ENCODE peak calls at places on chromosomes 3 and 15, in four cellular contexts. One of them, this sample, is unnamed.

GRCh38 chr15:67359431-67360082 is 105.0 kb downstream of the IQCH start:
- DNase-seq in IMR-90: no peak
- DNase-seq in mesendoderm: no peak
- DNase-seq in H1: no peak
- DNase-seq in this sample: no peak

GRCh38 chr3:179156775-179157174 is 8.6 kb downstream of the PIK3CA start:
- DNase-seq in IMR-90: no peak
- DNase-seq in mesendoderm: no peak
- DNase-seq in H1: no peak
- DNase-seq in this sample: no peak

GRCh38 chr3:115576325-115576724 is 47.0 kb upstream of the GAP43 start:
- DNase-seq in IMR-90: no peak
- DNase-seq in mesendoderm: peak
- DNase-seq in H1: no peak
- DNase-seq in this sample: no peak

GRCh38 chr3:30644615-30645014 is 38.2 kb downstream of the TGFBR2 start:
- DNase-seq in IMR-90: peak
- DNase-seq in mesendoderm: no peak
- DNase-seq in H1: no peak
- DNase-seq in this sample: no peak

GRCh38 chr3:140499114-140499757 is 178.6 kb upstream of the TRIM42 start:
- DNase-seq in IMR-90: no peak
- DNase-seq in mesendoderm: peak
- DNase-seq in H1: no peak
- DNase-seq in this sample: no peak

GRCh38 chr3:179069762-179070390 is 1.7 kb downstream of the ZMAT3 start:
- DNase-seq in IMR-90: peak
- DNase-seq in mesendoderm: no peak
- DNase-seq in H1: no peak
- DNase-seq in this sample: no peak

GRCh38 chr3:45547764-45548683 is 46.5 kb upstream of the LIMD1 start:
- DNase-seq in IMR-90: no peak
- DNase-seq in mesendoderm: no peak
- DNase-seq in H1: no peak
- DNase-seq in this sample: no peak

GRCh38 chr3:112293368-112294321 is at the start of gene SLC9C1:
- DNase-seq in IMR-90: peak
- DNase-seq in mesendoderm: peak
- DNase-seq in H1: no peak
- DNase-seq in this sample: peak

GRCh38 chr15:78035319-78035718 is 42.2 kb downstream of the TBC1D2B start:
- DNase-seq in IMR-90: no peak
- DNase-seq in mesendoderm: no peak
- DNase-seq in H1: no peak
- DNase-seq in this sample: no peak

GRCh38 chr3:5296362-5296761 is 108.9 kb downstream of the EDEM1 start:
- DNase-seq in IMR-90: no peak
- DNase-seq in mesendoderm: no peak
- DNase-seq in H1: no peak
- DNase-seq in this sample: no peak

GRCh38 chr3:164418426-164418825 is 659.9 kb downstream of the SI start:
- DNase-seq in IMR-90: no peak
- DNase-seq in mesendoderm: no peak
- DNase-seq in H1: no peak
- DNase-seq in this sample: no peak

GRCh38 chr15:42456539-42456938 is 34.4 kb downstream of the ZNF106 start:
- DNase-seq in IMR-90: no peak
- DNase-seq in mesendoderm: no peak
- DNase-seq in H1: no peak
- DNase-seq in this sample: no peak

GRCh38 chr3:32297366-32297765 is 58.9 kb downstream of the CMTM8 start:
- DNase-seq in IMR-90: no peak
- DNase-seq in mesendoderm: no peak
- DNase-seq in H1: no peak
- DNase-seq in this sample: no peak

GRCh38 chr3:45786801-45787495 is 9.4 kb downstream of the SLC6A20 start:
- DNase-seq in IMR-90: no peak
- DNase-seq in mesendoderm: no peak
- DNase-seq in H1: no peak
- DNase-seq in this sample: no peak

GRCh38 chr15:39209548-39210211 is 371.2 kb upstream of the THBS1 start:
- DNase-seq in IMR-90: no peak
- DNase-seq in mesendoderm: no peak
- DNase-seq in H1: no peak
- DNase-seq in this sample: no peak

GRCh38 chr3:172981407-172981983 is 159.5 kb downstream of the SPATA16 start:
- DNase-seq in IMR-90: no peak
- DNase-seq in mesendoderm: no peak
- DNase-seq in H1: no peak
- DNase-seq in this sample: no peak

GRCh38 chr3:71652786-71653419 is 69.4 kb upstream of the FOXP1 start:
- DNase-seq in IMR-90: peak
- DNase-seq in mesendoderm: peak
- DNase-seq in H1: no peak
- DNase-seq in this sample: no peak

GRCh38 chr15:75545066-75545465 is 34.0 kb downstream of the PTPN9 start:
- DNase-seq in IMR-90: no peak
- DNase-seq in mesendoderm: no peak
- DNase-seq in H1: no peak
- DNase-seq in this sample: no peak

GRCh38 chr15:78047631-78048409 is 29.7 kb downstream of the TBC1D2B start:
- DNase-seq in IMR-90: peak
- DNase-seq in mesendoderm: no peak
- DNase-seq in H1: no peak
- DNase-seq in this sample: no peak

GRCh38 chr3:171455603-171456550 is 4.3 kb downstream of the TNIK start:
- DNase-seq in IMR-90: no peak
- DNase-seq in mesendoderm: no peak
- DNase-seq in H1: no peak
- DNase-seq in this sample: no peak

GRCh38 chr3:195077611-195078540 is 193.1 kb downstream of the XXYLT1 start:
- DNase-seq in IMR-90: no peak
- DNase-seq in mesendoderm: no peak
- DNase-seq in H1: no peak
- DNase-seq in this sample: no peak

GRCh38 chr3:120410541-120410940 is 40.3 kb downstream of the FSTL1 start:
- DNase-seq in IMR-90: no peak
- DNase-seq in mesendoderm: no peak
- DNase-seq in H1: no peak
- DNase-seq in this sample: no peak

GRCh38 chr15:93989611-93990010 is 241.8 kb upstream of the MCTP2 start:
- DNase-seq in IMR-90: no peak
- DNase-seq in mesendoderm: no peak
- DNase-seq in H1: no peak
- DNase-seq in this sample: no peak

DNA sequence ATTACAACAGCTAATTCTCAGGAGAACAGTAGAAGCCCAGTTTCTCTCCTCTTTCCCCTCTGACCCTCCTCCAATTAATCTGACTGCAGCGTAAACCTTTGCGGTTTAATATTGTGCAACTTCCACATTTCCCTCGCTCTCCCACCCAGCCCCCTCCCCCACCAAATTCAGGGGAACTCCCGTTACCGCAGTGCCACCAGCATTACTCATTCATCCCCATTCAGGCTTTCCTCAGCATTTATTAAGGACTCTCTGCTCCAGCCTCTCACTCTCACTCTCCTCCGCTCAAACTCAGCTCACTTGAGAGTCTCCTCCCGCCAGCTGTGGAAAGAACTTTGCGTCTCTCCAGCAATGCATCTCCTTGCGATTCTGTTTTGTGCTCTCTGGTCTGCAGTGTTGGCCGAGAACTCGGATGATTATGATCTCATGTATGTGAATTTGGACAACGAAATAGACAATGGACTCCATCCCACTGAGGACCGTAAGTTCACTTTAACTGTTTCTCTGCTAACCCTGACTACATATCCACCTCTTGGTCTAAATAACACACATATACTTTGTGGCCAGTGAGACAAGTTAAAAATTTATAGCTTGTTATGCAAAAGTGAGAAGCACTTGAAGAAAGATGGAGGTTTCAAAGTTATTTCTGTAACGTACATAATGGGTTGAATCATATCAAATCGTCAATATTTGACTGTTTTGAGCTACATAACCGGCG is at the start of gene PTX3:
- DNase-seq in IMR-90: peak
- DNase-seq in mesendoderm: peak
- DNase-seq in H1: no peak
- DNase-seq in this sample: peak
- H2BK120ac ChIP-seq in IMR-90: peak
- H2BK120ac ChIP-seq in mesendoderm: no peak
- H2BK120ac ChIP-seq in H1: peak
- H2BK120ac ChIP-seq in this sample: no peak

GRCh38 chr3:155847993-155848392 is 6.2 kb downstream of the SLC33A1 start:
- DNase-seq in IMR-90: no peak
- DNase-seq in mesendoderm: no peak
- DNase-seq in H1: no peak
- DNase-seq in this sample: no peak

GRCh38 chr3:155846119-155846518 is 8.1 kb downstream of the SLC33A1 start:
- DNase-seq in IMR-90: no peak
- DNase-seq in mesendoderm: no peak
- DNase-seq in H1: no peak
- DNase-seq in this sample: no peak

GRCh38 chr3:155843569-155843968 is 10.7 kb downstream of the SLC33A1 start:
- DNase-seq in IMR-90: no peak
- DNase-seq in mesendoderm: no peak
- DNase-seq in H1: no peak
- DNase-seq in this sample: no peak
- H3K56ac ChIP-seq in IMR-90: no peak
- H3K56ac ChIP-seq in mesendoderm: no peak
- H3K56ac ChIP-seq in H1: no peak
- H3K56ac ChIP-seq in this sample: no peak

GRCh38 chr3:123634149-123635051 is 49.5 kb upstream of the HACD2 start:
- DNase-seq in IMR-90: peak
- DNase-seq in mesendoderm: peak
- DNase-seq in H1: no peak
- DNase-seq in this sample: no peak

GRCh38 chr3:123636431-123636841 is 51.6 kb upstream of the HACD2 start:
- DNase-seq in IMR-90: no peak
- DNase-seq in mesendoderm: peak
- DNase-seq in H1: peak
- DNase-seq in this sample: peak

GRCh38 chr3:123633530-123633929 is 48.7 kb upstream of the HACD2 start:
- DNase-seq in IMR-90: no peak
- DNase-seq in mesendoderm: no peak
- DNase-seq in H1: no peak
- DNase-seq in this sample: no peak

GRCh38 chr3:123635717-123636116 is 50.9 kb upstream of the HACD2 start:
- DNase-seq in IMR-90: no peak
- DNase-seq in mesendoderm: no peak
- DNase-seq in H1: no peak
- DNase-seq in this sample: no peak

GRCh38 chr3:123635220-123635619 is 50.4 kb upstream of the HACD2 start:
- DNase-seq in IMR-90: peak
- DNase-seq in mesendoderm: peak
- DNase-seq in H1: no peak
- DNase-seq in this sample: no peak
- H2BK120ac ChIP-seq in IMR-90: peak
- H2BK120ac ChIP-seq in mesendoderm: no peak
- H2BK120ac ChIP-seq in H1: no peak
- H2BK120ac ChIP-seq in this sample: no peak

DNA sequence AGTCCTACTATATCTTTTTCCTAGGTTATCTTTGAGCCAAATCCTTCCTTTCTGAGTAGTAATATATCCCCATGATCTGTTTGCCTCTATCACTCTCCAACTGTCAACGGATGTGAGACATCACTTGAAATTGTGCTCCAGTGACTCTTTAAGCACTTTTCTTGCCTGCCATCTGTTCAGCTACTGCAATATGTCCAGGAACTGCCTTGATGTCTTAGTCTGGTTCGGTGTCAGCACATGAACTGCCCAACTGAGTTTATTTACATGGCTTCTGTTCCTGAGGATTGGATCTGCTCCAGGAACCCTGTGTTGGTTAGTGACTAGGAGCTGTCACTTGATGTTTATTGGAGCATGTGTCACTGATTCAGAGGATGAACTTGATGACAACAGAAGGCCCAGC is 116.5 kb downstream of the SLC9A9 start:
- DNase-seq in IMR-90: peak
- DNase-seq in mesendoderm: no peak
- DNase-seq in H1: no peak
- DNase-seq in this sample: no peak
- H3K56ac ChIP-seq in IMR-90: no peak
- H3K56ac ChIP-seq in mesendoderm: no peak
- H3K56ac ChIP-seq in H1: no peak
- H3K56ac ChIP-seq in this sample: no peak

GRCh38 chr3:126699011-126699410 is 5.0 kb upstream of the CHCHD6 start:
- DNase-seq in IMR-90: no peak
- DNase-seq in mesendoderm: no peak
- DNase-seq in H1: no peak
- DNase-seq in this sample: no peak

GRCh38 chr3:126704494-126705214 is 614 bp downstream of the CHCHD6 start:
- DNase-seq in IMR-90: no peak
- DNase-seq in mesendoderm: no peak
- DNase-seq in H1: no peak
- DNase-seq in this sample: no peak

GRCh38 chr3:126706631-126707030 is 2.6 kb downstream of the CHCHD6 start:
- DNase-seq in IMR-90: no peak
- DNase-seq in mesendoderm: no peak
- DNase-seq in H1: no peak
- DNase-seq in this sample: no peak

GRCh38 chr3:126703512-126704493 is at the start of gene CHCHD6:
- DNase-seq in IMR-90: peak
- DNase-seq in mesendoderm: peak
- DNase-seq in H1: peak
- DNase-seq in this sample: peak
- H2BK120ac ChIP-seq in IMR-90: no peak
- H2BK120ac ChIP-seq in mesendoderm: no peak
- H2BK120ac ChIP-seq in H1: no peak
- H2BK120ac ChIP-seq in this sample: no peak

DNA sequence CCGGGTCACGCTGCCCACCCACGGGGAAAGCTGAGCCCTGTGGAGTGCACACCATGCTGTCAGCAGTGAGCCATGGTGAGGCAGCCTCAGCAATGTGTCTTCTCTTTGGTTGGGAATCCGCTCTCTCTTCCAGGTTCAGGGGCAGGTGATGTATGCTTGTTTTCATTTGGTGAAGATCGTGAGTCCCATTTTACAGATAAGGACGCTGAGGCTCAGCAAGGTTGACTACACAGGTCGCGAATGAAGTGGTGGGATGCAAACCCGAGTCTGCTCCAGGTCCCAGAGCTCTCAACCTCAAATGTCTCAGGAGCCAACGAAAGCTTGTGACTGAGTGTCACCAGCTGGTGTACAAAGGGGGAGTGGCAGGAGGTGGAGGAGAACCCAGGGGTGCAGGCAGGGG is 74.3 kb downstream of the RPN1 start:
- DNase-seq in IMR-90: no peak
- DNase-seq in mesendoderm: no peak
- DNase-seq in H1: no peak
- DNase-seq in this sample: no peak
- H3K56ac ChIP-seq in IMR-90: no peak
- H3K56ac ChIP-seq in mesendoderm: no peak
- H3K56ac ChIP-seq in H1: no peak
- H3K56ac ChIP-seq in this sample: no peak

This sample was measured in H9.